ENCODE peak calls at places on chromosomes 11 and 22, in four cellular contexts. One of them, this sample, is unnamed.

GRCh38 chr11:99911116-99911515 is 776.0 kb upstream of the ARHGAP42 start:
- DNase-seq in T-helper 1 cell: no peak
- DNase-seq in stimulated activated CD4-positive, alpha-beta T cell treated with anti-CD3 and anti-CD28 coated beads, Interleukin-1b, Interleukin-23, amount 100 ng/mL, for 1 hour: no peak
- DNase-seq in A172: no peak
- DNase-seq in this sample: no peak

GRCh38 chr11:117861151-117862018 is 15.1 kb downstream of the FXYD6 start:
- DNase-seq in T-helper 1 cell: no peak
- DNase-seq in stimulated activated CD4-positive, alpha-beta T cell treated with anti-CD3 and anti-CD28 coated beads, Interleukin-1b, Interleukin-23, amount 100 ng/mL, for 1 hour: no peak
- DNase-seq in A172: no peak
- DNase-seq in this sample: no peak

GRCh38 chr11:84947970-84948600 is 679.1 kb downstream of the DLG2 start:
- DNase-seq in T-helper 1 cell: no peak
- DNase-seq in stimulated activated CD4-positive, alpha-beta T cell treated with anti-CD3 and anti-CD28 coated beads, Interleukin-1b, Interleukin-23, amount 100 ng/mL, for 1 hour: no peak
- DNase-seq in A172: no peak
- DNase-seq in this sample: no peak

GRCh38 chr22:28600546-28601143 is 79.0 kb downstream of the TTC28 start:
- DNase-seq in T-helper 1 cell: peak
- DNase-seq in stimulated activated CD4-positive, alpha-beta T cell treated with anti-CD3 and anti-CD28 coated beads, Interleukin-1b, Interleukin-23, amount 100 ng/mL, for 1 hour: no peak
- DNase-seq in A172: peak
- DNase-seq in this sample: no peak

GRCh38 chr11:28009383-28009782 is 98.6 kb downstream of the KIF18A start:
- DNase-seq in T-helper 1 cell: no peak
- DNase-seq in stimulated activated CD4-positive, alpha-beta T cell treated with anti-CD3 and anti-CD28 coated beads, Interleukin-1b, Interleukin-23, amount 100 ng/mL, for 1 hour: no peak
- DNase-seq in A172: peak
- DNase-seq in this sample: no peak

GRCh38 chr22:29004647-29005371 is 56.8 kb downstream of the C22orf31 start:
- DNase-seq in T-helper 1 cell: no peak
- DNase-seq in stimulated activated CD4-positive, alpha-beta T cell treated with anti-CD3 and anti-CD28 coated beads, Interleukin-1b, Interleukin-23, amount 100 ng/mL, for 1 hour: no peak
- DNase-seq in A172: no peak
- DNase-seq in this sample: no peak

GRCh38 chr11:83374311-83374710 is 88.1 kb upstream of the CCDC90B start:
- DNase-seq in T-helper 1 cell: no peak
- DNase-seq in stimulated activated CD4-positive, alpha-beta T cell treated with anti-CD3 and anti-CD28 coated beads, Interleukin-1b, Interleukin-23, amount 100 ng/mL, for 1 hour: no peak
- DNase-seq in A172: no peak
- DNase-seq in this sample: no peak

GRCh38 chr11:33734441-33735165 is 1.6 kb downstream of the CD59 start:
- DNase-seq in T-helper 1 cell: no peak
- DNase-seq in stimulated activated CD4-positive, alpha-beta T cell treated with anti-CD3 and anti-CD28 coated beads, Interleukin-1b, Interleukin-23, amount 100 ng/mL, for 1 hour: no peak
- DNase-seq in A172: no peak
- DNase-seq in this sample: no peak

GRCh38 chr11:124832571-124832970 is 32.4 kb upstream of the MSANTD2 start:
- DNase-seq in T-helper 1 cell: no peak
- DNase-seq in stimulated activated CD4-positive, alpha-beta T cell treated with anti-CD3 and anti-CD28 coated beads, Interleukin-1b, Interleukin-23, amount 100 ng/mL, for 1 hour: no peak
- DNase-seq in A172: peak
- DNase-seq in this sample: no peak

GRCh38 chr11:59866397-59866796 is at the start of gene TCN1:
- DNase-seq in T-helper 1 cell: no peak
- DNase-seq in stimulated activated CD4-positive, alpha-beta T cell treated with anti-CD3 and anti-CD28 coated beads, Interleukin-1b, Interleukin-23, amount 100 ng/mL, for 1 hour: no peak
- DNase-seq in A172: peak
- DNase-seq in this sample: no peak

GRCh38 chr11:15828241-15828903 is 528.0 kb downstream of the SOX6 start:
- DNase-seq in T-helper 1 cell: no peak
- DNase-seq in stimulated activated CD4-positive, alpha-beta T cell treated with anti-CD3 and anti-CD28 coated beads, Interleukin-1b, Interleukin-23, amount 100 ng/mL, for 1 hour: no peak
- DNase-seq in A172: no peak
- DNase-seq in this sample: no peak

GRCh38 chr11:17730137-17730536 is 4.4 kb upstream of the KCNC1 start:
- DNase-seq in T-helper 1 cell: no peak
- DNase-seq in stimulated activated CD4-positive, alpha-beta T cell treated with anti-CD3 and anti-CD28 coated beads, Interleukin-1b, Interleukin-23, amount 100 ng/mL, for 1 hour: no peak
- DNase-seq in A172: no peak
- DNase-seq in this sample: no peak

GRCh38 chr22:16968218-16968595 is 39.8 kb downstream of the GAB4 start:
- DNase-seq in T-helper 1 cell: no peak
- DNase-seq in stimulated activated CD4-positive, alpha-beta T cell treated with anti-CD3 and anti-CD28 coated beads, Interleukin-1b, Interleukin-23, amount 100 ng/mL, for 1 hour: no peak
- DNase-seq in A172: no peak
- DNase-seq in this sample: no peak

GRCh38 chr22:20036535-20037392 is 15.9 kb downstream of the TANGO2 start:
- DNase-seq in T-helper 1 cell: no peak
- DNase-seq in stimulated activated CD4-positive, alpha-beta T cell treated with anti-CD3 and anti-CD28 coated beads, Interleukin-1b, Interleukin-23, amount 100 ng/mL, for 1 hour: no peak
- DNase-seq in A172: no peak
- DNase-seq in this sample: no peak

GRCh38 chr11:32446227-32446626 is 10.9 kb upstream of the WT1 start:
- DNase-seq in T-helper 1 cell: no peak
- DNase-seq in stimulated activated CD4-positive, alpha-beta T cell treated with anti-CD3 and anti-CD28 coated beads, Interleukin-1b, Interleukin-23, amount 100 ng/mL, for 1 hour: no peak
- DNase-seq in A172: no peak
- DNase-seq in this sample: no peak

GRCh38 chr22:45265546-45265945 is 19.2 kb upstream of the UPK3A start:
- DNase-seq in T-helper 1 cell: no peak
- DNase-seq in stimulated activated CD4-positive, alpha-beta T cell treated with anti-CD3 and anti-CD28 coated beads, Interleukin-1b, Interleukin-23, amount 100 ng/mL, for 1 hour: no peak
- DNase-seq in A172: no peak
- DNase-seq in this sample: no peak

GRCh38 chr11:112761911-112762685 is 199.1 kb upstream of the NCAM1 start:
- DNase-seq in T-helper 1 cell: no peak
- DNase-seq in stimulated activated CD4-positive, alpha-beta T cell treated with anti-CD3 and anti-CD28 coated beads, Interleukin-1b, Interleukin-23, amount 100 ng/mL, for 1 hour: no peak
- DNase-seq in A172: no peak
- DNase-seq in this sample: no peak